ENCODE peak calls at places on chromosomes 5 and 9, in nine cellular contexts. D is prostate gland, Z is K562, Q is GM23338, C is HCT116, R is transverse colon, V is Panc1, G is SK-N-SH, S is vagina. N is an unnamed sample.

GRCh38 chr5:67942451-67942830 is 273.1 kb upstream of the PIK3R1 start:
- DNase-seq in D (no peak), Z (no peak), Q (no peak), C (no peak), R (no peak), V (no peak), G (no peak), S (no peak), N (no peak)

GRCh38 chr5:38541174-38541724 is 15.2 kb downstream of the LIFR start:
- DNase-seq in D (no peak), Z (no peak), Q (no peak), C (no peak), R (no peak), V (no peak), G (no peak), S (no peak), N (no peak)

GRCh38 chr9:126720661-126721530 is 83.9 kb upstream of the ZBTB43 start:
- DNase-seq in D (no peak), Z (no peak), Q (no peak), C (no peak), R (no peak), V (no peak), G (no peak), S (no peak), N (no peak)

GRCh38 chr5:125477586-125477975 is 731.1 kb upstream of the ZNF608 start:
- DNase-seq in D (no peak), Z (no peak), Q (no peak), C (no peak), R (no peak), V (no peak), G (no peak), S (no peak), N (no peak)

GRCh38 chr5:54282876-54283275 is 27.5 kb downstream of the ARL15 start:
- DNase-seq in D (no peak), Z (no peak), Q (no peak), C (no peak), R (no peak), V (no peak), G (no peak), S (no peak), N (no peak)

GRCh38 chr5:72234265-72234700 is 85.8 kb downstream of the MRPS27 start:
- DNase-seq in D (no peak), Z (peak), Q (peak), C (no peak), R (no peak), V (no peak), G (no peak), S (no peak), N (no peak)

GRCh38 chr5:138179277-138179857 is 455 bp downstream of the KIF20A start:
- DNase-seq in D (no peak), Z (peak), Q (peak), C (no peak), R (no peak), V (no peak), G (peak), S (no peak), N (no peak)

GRCh38 chr5:9340095-9340494 is 205.8 kb downstream of the SEMA5A start:
- DNase-seq in D (no peak), Z (no peak), Q (no peak), C (no peak), R (no peak), V (no peak), G (no peak), S (no peak), N (no peak)

GRCh38 chr5:166370928-166371690 is 1920.3 kb upstream of the WWC1 start:
- DNase-seq in D (no peak), Z (no peak), Q (no peak), C (no peak), R (no peak), V (peak), G (no peak), S (no peak), N (no peak)

GRCh38 chr5:154309805-154310204 is 119.3 kb downstream of the GALNT10 start:
- DNase-seq in D (no peak), Z (no peak), Q (no peak), C (no peak), R (no peak), V (no peak), G (no peak), S (peak), N (no peak)

GRCh38 chr9:93296889-93297480 is 113.0 kb downstream of the WNK2 start:
- DNase-seq in D (no peak), Z (no peak), Q (no peak), C (no peak), R (no peak), V (no peak), G (peak), S (no peak), N (no peak)

GRCh38 chr5:136079195-136079985 is 50.6 kb downstream of the TGFBI start:
- DNase-seq in D (no peak), Z (no peak), Q (peak), C (no peak), R (no peak), V (no peak), G (no peak), S (no peak), N (no peak)

GRCh38 chr5:68021185-68021584 is 194.4 kb upstream of the PIK3R1 start:
- DNase-seq in D (no peak), Z (no peak), Q (no peak), C (no peak), R (no peak), V (no peak), G (no peak), S (no peak), N (no peak)

GRCh38 chr5:104626122-104626521 is 1063.5 kb upstream of the NUDT12 start:
- DNase-seq in D (no peak), Z (no peak), Q (no peak), C (no peak), R (no peak), V (no peak), G (no peak), S (no peak), N (no peak)

GRCh38 chr5:34762321-34762871 is 76.6 kb upstream of the TTC23L start:
- DNase-seq in D (no peak), Z (no peak), Q (no peak), C (no peak), R (no peak), V (no peak), G (peak), S (no peak), N (no peak)

GRCh38 chr9:133641396-133641655 is 5.2 kb downstream of the DBH start:
- DNase-seq in D (no peak), Z (no peak), Q (no peak), C (no peak), R (no peak), V (no peak), G (no peak), S (no peak), N (no peak)

GRCh38 chr9:16119861-16120641 is 567.2 kb downstream of the CCDC171 start:
- DNase-seq in D (no peak), Z (no peak), Q (peak), C (no peak), R (no peak), V (no peak), G (no peak), S (no peak), N (no peak)

GRCh38 chr5:36875051-36875788 is 1.3 kb upstream of the NIPBL start:
- DNase-seq in D (peak), Z (peak), Q (peak), C (no peak), R (peak), V (no peak), G (peak), S (no peak), N (peak)

GRCh38 chr5:9545301-9545958 is 445 bp downstream of the SEMA5A start:
- DNase-seq in D (peak), Z (no peak), Q (peak), C (no peak), R (peak), V (no peak), G (peak), S (no peak), N (peak)

GRCh38 chr5:56479701-56480304 is 246.7 kb upstream of the ANKRD55 start:
- DNase-seq in D (no peak), Z (no peak), Q (no peak), C (no peak), R (no peak), V (no peak), G (peak), S (no peak), N (no peak)

GRCh38 chr9:93567271-93567959 is 9.0 kb upstream of the PHF2 start:
- DNase-seq in D (no peak), Z (peak), Q (no peak), C (no peak), R (no peak), V (no peak), G (no peak), S (no peak), N (peak)

GRCh38 chr5:135930029-135930948 is 24.5 kb downstream of the LECT2 start:
- DNase-seq in D (no peak), Z (no peak), Q (peak), C (no peak), R (no peak), V (no peak), G (peak), S (no peak), N (no peak)

GRCh38 chr5:147628054-147628895 is 118.4 kb upstream of the DPYSL3 start:
- DNase-seq in D (peak), Z (peak), Q (peak), C (peak), R (peak), V (peak), G (peak), S (no peak), N (no peak)

GRCh38 chr9:91481971-91482370 is 58.3 kb upstream of the NFIL3 start:
- DNase-seq in D (no peak), Z (no peak), Q (no peak), C (no peak), R (no peak), V (no peak), G (no peak), S (no peak), N (no peak)

GRCh38 chr9:29966247-29966646 is 2393.0 kb upstream of the C9orf72 start:
- DNase-seq in D (no peak), Z (no peak), Q (no peak), C (no peak), R (no peak), V (no peak), G (no peak), S (no peak), N (no peak)

GRCh38 chr5:353599-354580 is 32.4 kb downstream of the AHRR start:
- DNase-seq in D (no peak), Z (no peak), Q (no peak), C (no peak), R (no peak), V (no peak), G (peak), S (peak), N (no peak)

GRCh38 chr5:180816608-180817534 is 14.3 kb upstream of the MGAT1 start:
- DNase-seq in D (no peak), Z (no peak), Q (no peak), C (no peak), R (no peak), V (no peak), G (no peak), S (peak), N (peak)

GRCh38 chr9:75167281-75167680 is 79.0 kb downstream of the OSTF1 start:
- DNase-seq in D (no peak), Z (no peak), Q (no peak), C (no peak), R (no peak), V (no peak), G (no peak), S (no peak), N (no peak)

GRCh38 chr5:56759521-56759920 is 55.8 kb upstream of the MAP3K1 start:
- DNase-seq in D (no peak), Z (no peak), Q (no peak), C (no peak), R (no peak), V (no peak), G (no peak), S (no peak), N (no peak)

GRCh38 chr5:41392016-41392415 is 118.4 kb downstream of the PLCXD3 start:
- DNase-seq in D (no peak), Z (no peak), Q (no peak), C (no peak), R (no peak), V (no peak), G (no peak), S (no peak), N (no peak)

GRCh38 chr9:114216081-114216480 is 60.7 kb downstream of the COL27A1 start:
- DNase-seq in D (peak), Z (no peak), Q (no peak), C (no peak), R (no peak), V (no peak), G (peak), S (no peak), N (no peak)

GRCh38 chr5:87246046-87246445 is 21.6 kb upstream of the RASA1 start:
- DNase-seq in D (no peak), Z (no peak), Q (no peak), C (no peak), R (no peak), V (no peak), G (no peak), S (no peak), N (no peak)

GRCh38 chr9:116152390-116152789 is 1.2 kb upstream of the PAPPA start:
- DNase-seq in D (no peak), Z (peak), Q (peak), C (no peak), R (no peak), V (no peak), G (peak), S (no peak), N (no peak)
- TF ChIP-seq CTCF in D (peak), Z (peak), Q (peak), C (peak), R (no peak), V (peak), G (peak), S (no peak), N (peak)

GRCh38 chr9:107465467-107466451 is 23.8 kb downstream of the KLF4 start:
- DNase-seq in D (peak), Z (peak), Q (peak), C (no peak), R (peak), V (no peak), G (peak), S (no peak), N (peak)
- TF ChIP-seq POLR2AphosphoS5 in D (peak), Z (no peak), Q (no peak), C (no peak), R (no peak), V (no peak), G (no peak), S (peak), N (no peak)

GRCh38 chr9:120921751-120922181 is 4.8 kb downstream of the TRAF1 start:
- DNase-seq in D (no peak), Z (no peak), Q (no peak), C (no peak), R (no peak), V (no peak), G (peak), S (no peak), N (no peak)

GRCh38 chr9:120920495-120921178 is 6.0 kb downstream of the TRAF1 start:
- DNase-seq in D (no peak), Z (no peak), Q (no peak), C (no peak), R (no peak), V (no peak), G (peak), S (no peak), N (no peak)

GRCh38 chr9:120918931-120919638 is 7.5 kb downstream of the TRAF1 start:
- DNase-seq in D (no peak), Z (no peak), Q (no peak), C (no peak), R (no peak), V (no peak), G (no peak), S (no peak), N (no peak)

GRCh38 chr9:120917989-120918630 is 8.5 kb downstream of the TRAF1 start:
- DNase-seq in D (no peak), Z (no peak), Q (no peak), C (no peak), R (no peak), V (no peak), G (no peak), S (no peak), N (no peak)

DNA sequence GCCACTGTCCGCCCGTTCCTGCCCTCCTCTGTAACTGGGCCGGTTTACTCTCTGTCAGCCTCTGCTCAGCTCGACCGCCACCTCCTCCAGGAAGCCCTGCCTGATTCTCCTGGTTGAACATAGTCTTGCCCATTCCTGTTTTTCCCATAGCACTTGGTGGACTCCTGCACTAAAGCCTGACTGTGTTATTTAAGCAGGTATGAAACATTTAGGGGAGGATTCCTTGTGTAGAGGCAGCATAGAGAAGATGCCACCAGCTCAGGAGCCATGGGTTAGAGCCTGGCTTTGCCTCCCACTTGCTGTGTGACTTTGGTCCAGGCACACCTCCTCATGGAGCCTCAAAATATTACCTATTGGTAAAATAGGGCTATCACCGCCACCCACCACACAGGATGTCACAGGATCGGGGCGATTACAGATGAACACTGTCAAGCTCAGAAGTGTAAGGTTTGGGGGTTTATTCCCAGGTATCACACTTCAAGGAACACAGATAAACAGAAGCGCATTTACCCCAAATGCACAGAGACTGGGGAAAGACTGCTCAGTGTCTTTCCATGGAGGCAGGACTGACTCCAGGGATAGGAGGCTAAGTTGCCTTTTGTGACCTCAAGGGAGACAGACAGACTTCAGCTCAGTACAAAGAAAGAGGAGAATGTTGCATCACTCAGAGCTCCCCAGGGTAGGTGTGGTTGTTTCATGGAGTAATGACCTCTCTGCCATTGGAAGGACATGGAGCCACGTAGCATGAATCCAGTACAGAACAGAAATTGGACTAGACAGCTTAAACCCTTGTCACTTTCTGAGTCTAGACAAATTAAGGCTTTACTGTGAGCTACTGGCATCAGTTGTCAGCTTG is 6.7 kb downstream of the TRAF1 start:
- DNase-seq in D (no peak), Z (no peak), Q (no peak), C (no peak), R (no peak), V (no peak), G (no peak), S (no peak), N (no peak)
- TF ChIP-seq CTCF in D (no peak), Z (no peak), Q (no peak), C (no peak), R (no peak), V (no peak), G (no peak), S (no peak), N (no peak)

DNA sequence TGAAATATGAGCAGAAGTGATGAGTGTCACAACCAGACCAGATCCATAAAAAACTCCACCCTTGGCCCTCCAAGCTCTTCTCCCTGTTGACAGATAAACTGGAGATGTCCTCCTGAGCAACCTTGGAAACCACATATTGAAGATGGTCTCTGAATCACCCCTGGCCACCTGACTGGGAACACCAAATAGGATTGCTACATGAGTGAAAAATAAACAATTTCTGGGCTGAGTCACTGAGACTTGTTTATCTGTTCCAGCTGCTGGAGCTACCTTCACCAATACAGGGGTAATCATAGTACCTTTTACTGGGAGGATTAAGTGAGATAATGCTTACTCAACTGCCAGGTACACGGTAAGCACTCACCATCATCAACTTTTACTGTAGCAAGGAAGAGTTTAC is 53.3 kb downstream of the PCA3 start:
- DNase-seq in D (no peak), Z (no peak), Q (no peak), C (no peak), R (no peak), V (no peak), G (no peak), S (no peak), N (no peak)
- TF ChIP-seq POLR2AphosphoS5 in D (no peak), Z (no peak), Q (no peak), C (no peak), R (no peak), V (no peak), G (no peak), S (no peak), N (no peak)

DNA sequence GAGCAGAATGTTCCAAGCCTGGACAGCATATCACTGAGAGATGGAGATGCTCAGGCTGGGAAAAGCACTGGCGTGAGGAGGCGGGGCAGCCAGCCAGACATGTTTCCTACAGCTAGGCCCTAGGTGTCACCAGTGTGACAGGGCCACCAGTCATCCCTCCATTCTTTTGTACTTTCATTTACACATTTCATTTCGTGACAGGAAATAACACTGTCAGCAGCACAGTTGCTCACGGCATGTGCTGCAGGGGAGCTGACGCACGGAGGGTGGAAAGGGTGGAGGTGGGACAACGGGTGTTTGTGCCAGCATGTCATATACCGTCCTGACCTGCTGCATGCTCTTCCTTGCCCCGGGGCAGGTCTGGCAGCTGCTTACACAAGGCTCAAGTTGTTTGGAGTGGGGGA is 14.8 kb upstream of the CEMIP2 start:
- DNase-seq in D (no peak), Z (peak), Q (no peak), C (no peak), R (peak), V (no peak), G (no peak), S (no peak), N (no peak)
- TF ChIP-seq CTCF in D (no peak), Z (no peak), Q (no peak), C (no peak), R (no peak), V (no peak), G (no peak), S (no peak), N (no peak)

DNA sequence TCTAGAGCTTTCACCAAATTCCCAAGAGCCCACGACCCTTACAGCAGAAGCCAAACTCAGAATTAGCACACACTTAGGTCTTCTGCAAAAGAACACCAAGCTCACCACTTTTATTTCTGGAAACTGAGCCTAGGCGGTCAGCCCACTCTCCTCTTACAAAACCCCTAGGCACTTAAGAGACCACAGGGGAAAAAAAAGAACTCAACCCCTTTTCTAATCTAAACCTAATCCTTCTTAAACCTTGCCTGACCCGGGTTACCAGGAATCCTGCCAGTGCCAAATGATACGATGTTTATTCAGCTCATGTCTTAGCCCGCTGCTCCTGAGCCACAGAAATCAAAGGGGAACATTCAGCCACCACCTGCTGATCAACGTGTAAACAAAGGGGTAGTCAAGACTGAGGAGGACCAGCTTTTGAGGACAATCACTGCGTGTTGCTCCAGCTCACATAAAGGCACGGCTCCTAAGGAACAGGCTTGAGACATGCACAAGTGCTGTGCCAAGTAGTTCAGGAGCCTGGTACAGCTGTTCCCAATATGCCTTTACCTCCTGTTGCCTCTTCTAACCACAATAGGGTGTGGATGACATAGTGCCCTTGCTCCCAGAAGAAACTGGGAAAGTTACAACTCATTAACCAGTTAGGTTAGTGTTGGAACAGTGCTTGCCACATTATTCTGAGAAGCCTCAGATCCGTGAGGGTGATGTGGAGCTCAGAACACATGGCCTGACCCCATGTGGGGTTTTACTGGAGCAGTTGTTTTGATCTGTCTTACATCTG is 49.3 kb downstream of the ZFAND5 start:
- DNase-seq in D (peak), Z (no peak), Q (peak), C (no peak), R (peak), V (no peak), G (no peak), S (peak), N (peak)
- TF ChIP-seq POLR2AphosphoS5 in D (peak), Z (no peak), Q (no peak), C (no peak), R (peak), V (no peak), G (no peak), S (peak), N (peak)